ENCODE peak calls at places on chromosomes 2 and 18, in seven cellular contexts. O, V, J, F, R, P and N are unnamed samples.

GRCh38 chr18:63342206-63342605 is 22.6 kb upstream of the BCL2 start:
- DNase-seq in V (no peak), O (no peak), F (no peak), P (no peak), J (peak), R (peak), N (no peak)

GRCh38 chr18:47603158-47603557 is 327.3 kb downstream of the SMAD2 start:
- DNase-seq in F (no peak), O (no peak), V (no peak), J (no peak), P (no peak), R (no peak), N (no peak)

GRCh38 chr2:118539290-118539689 is 308.2 kb downstream of the EN1 start:
- DNase-seq in P (no peak), R (peak), V (no peak), J (peak), F (no peak), O (peak), N (no peak)

GRCh38 chr2:126187665-126188064 is 468.3 kb upstream of the GYPC start:
- DNase-seq in P (no peak), J (no peak), V (no peak), O (peak), R (no peak), F (no peak), N (no peak)

GRCh38 chr2:134155134-134155533 is 98.7 kb upstream of the MGAT5 start:
- DNase-seq in F (peak), R (no peak), J (no peak), O (no peak), P (no peak), V (no peak), N (peak)

GRCh38 chr2:204453730-204454167 is 91.5 kb upstream of the PARD3B start:
- DNase-seq in P (peak), F (no peak), J (peak), R (peak), O (peak), V (no peak), N (no peak)

GRCh38 chr18:69217271-69217670 is 183.4 kb upstream of the DOK6 start:
- DNase-seq in V (no peak), R (no peak), J (no peak), O (no peak), P (no peak), F (no peak), N (no peak)

GRCh38 chr18:8045890-8046289 is 478.8 kb downstream of the PTPRM start:
- DNase-seq in O (no peak), F (no peak), R (no peak), P (no peak), V (no peak), J (no peak), N (no peak)

GRCh38 chr2:127623388-127624320 is 22.3 kb upstream of the GPR17 start:
- DNase-seq in F (no peak), O (peak), J (peak), V (peak), R (no peak), P (peak), N (no peak)

GRCh38 chr2:60818272-60818671 is 62.2 kb downstream of the PAPOLG start:
- DNase-seq in P (no peak), V (no peak), O (no peak), R (peak), J (no peak), F (no peak), N (no peak)

GRCh38 chr2:36618381-36618780 is 20.4 kb upstream of the FEZ2 start:
- DNase-seq in P (no peak), V (no peak), O (peak), R (peak), J (no peak), F (peak), N (peak)

GRCh38 chr2:177084607-177085006 is 128.0 kb upstream of the HNRNPA3 start:
- DNase-seq in J (no peak), F (no peak), V (no peak), R (no peak), O (no peak), P (no peak), N (no peak)

GRCh38 chr18:53416985-53417384 is 807.5 kb downstream of the MBD2 start:
- DNase-seq in F (no peak), J (no peak), O (no peak), R (no peak), P (no peak), V (no peak), N (no peak)

GRCh38 chr2:37189452-37190153 is 1.1 kb upstream of the SULT6B1 start:
- DNase-seq in J (peak), O (peak), F (no peak), V (no peak), P (no peak), R (peak), N (no peak)

GRCh38 chr2:101540518-101540917 is 65.6 kb upstream of the RFX8 start:
- DNase-seq in V (no peak), O (peak), P (no peak), R (no peak), J (no peak), F (no peak), N (no peak)

GRCh38 chr2:95315801-95316411 is 18.8 kb downstream of the KCNIP3 start:
- DNase-seq in J (no peak), O (peak), R (no peak), V (no peak), F (no peak), P (no peak), N (no peak)
- H3K4me3 ChIP-seq in J (no peak), O (no peak), R (no peak), V (no peak), F (no peak), P (no peak), N (no peak)

DNA sequence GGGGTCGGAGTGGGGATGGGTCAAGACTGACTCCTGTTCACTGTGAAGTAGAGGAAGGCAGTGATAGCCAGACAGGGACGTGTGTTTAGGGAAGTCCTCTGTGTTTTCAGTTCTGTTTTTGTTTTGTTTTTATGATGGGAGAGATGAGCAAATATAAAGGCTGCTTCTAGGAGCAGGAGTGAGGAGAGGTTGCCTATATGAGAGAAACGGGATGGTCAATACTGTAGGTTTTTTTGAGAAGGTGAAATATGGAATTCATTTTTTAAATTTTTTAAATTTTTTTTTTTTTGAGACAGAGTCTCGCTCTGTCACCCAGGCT is 3.8 kb upstream of the RMC1 start:
- DNase-seq in V (no peak), R (no peak), P (no peak), F (no peak), O (no peak), J (no peak), N (no peak)
- H3K4me3 ChIP-seq in V (no peak), R (no peak), P (no peak), F (peak), O (no peak), J (no peak), N (no peak)

GRCh38 chr18:77102246-77103040 is 30.1 kb downstream of the MBP start:
- DNase-seq in O (peak), R (no peak), P (no peak), V (no peak), J (no peak), F (peak), N (peak)
- H3K4me3 ChIP-seq in O (no peak), R (peak), P (no peak), V (no peak), J (no peak), F (peak), N (no peak)

GRCh38 chr2:23420091-23420839 is 35.3 kb downstream of the KLHL29 start:
- DNase-seq in V (no peak), R (no peak), F (no peak), P (no peak), J (no peak), O (no peak), N (no peak)
- H3K4me3 ChIP-seq in V (no peak), R (no peak), F (no peak), P (no peak), J (no peak), O (no peak), N (no peak)

DNA sequence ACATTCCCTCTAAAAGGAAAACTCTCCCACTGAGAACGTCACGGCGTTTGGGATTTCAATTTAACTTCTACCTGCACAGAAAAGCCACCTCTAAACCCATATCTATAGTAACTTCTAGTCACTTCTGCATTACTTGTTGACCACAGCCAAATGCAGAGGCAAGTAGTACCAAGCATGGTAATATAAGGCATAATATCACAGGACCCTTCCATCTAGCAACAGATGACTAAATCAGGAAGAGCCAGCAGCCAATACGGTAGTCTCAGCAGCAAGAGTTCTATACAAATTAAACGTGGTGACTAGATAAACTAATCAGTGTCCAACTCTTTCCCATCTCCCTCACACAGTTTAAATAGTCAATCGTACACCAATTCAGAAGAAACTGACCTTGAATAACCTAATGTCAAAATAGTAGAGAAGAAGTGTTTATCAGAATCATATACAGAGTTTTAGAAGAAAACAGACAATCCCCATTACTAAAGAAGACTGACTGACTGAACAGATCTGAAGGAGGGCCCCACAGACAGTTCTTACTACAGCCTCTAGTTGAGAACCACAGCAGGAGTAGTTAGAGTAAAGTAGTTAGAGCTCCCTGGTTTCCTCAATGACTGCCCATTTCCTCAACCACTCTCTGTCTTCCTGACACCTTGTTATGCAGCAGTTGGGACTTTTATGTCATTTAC is 30.0 kb downstream of the MEMO1 start:
- DNase-seq in J (no peak), P (no peak), O (peak), R (peak), F (peak), V (no peak), N (peak)
- H3K4me3 ChIP-seq in J (no peak), P (no peak), O (no peak), R (no peak), F (peak), V (no peak), N (no peak)

GRCh38 chr2:201118121-201118956 is 2.4 kb downstream of the CFLAR start:
- DNase-seq in O (peak), P (peak), R (peak), V (peak), J (peak), F (no peak), N (peak)
- H3K4me3 ChIP-seq in O (peak), P (peak), R (peak), V (peak), J (peak), F (peak), N (peak)

GRCh38 chr2:219003267-219003634 is 10.0 kb upstream of the CRYBA2 start:
- DNase-seq in P (no peak), R (no peak), J (no peak), V (no peak), F (no peak), O (no peak), N (no peak)
- H3K4me3 ChIP-seq in P (peak), R (peak), J (no peak), V (peak), F (no peak), O (no peak), N (no peak)

GRCh38 chr2:70554338-70554892 is 789 bp upstream of the TGFA start:
- DNase-seq in J (no peak), R (no peak), P (no peak), O (no peak), V (no peak), F (no peak), N (no peak)
- H3K4me3 ChIP-seq in J (peak), R (peak), P (peak), O (peak), V (peak), F (no peak), N (peak)

GRCh38 chr2:30298302-30298701 is 67.0 kb downstream of the LBH start:
- DNase-seq in O (no peak), R (no peak), V (no peak), J (no peak), F (no peak), P (no peak), N (no peak)
- H3K4me3 ChIP-seq in O (no peak), R (no peak), V (no peak), J (no peak), F (no peak), P (no peak), N (no peak)

DNA sequence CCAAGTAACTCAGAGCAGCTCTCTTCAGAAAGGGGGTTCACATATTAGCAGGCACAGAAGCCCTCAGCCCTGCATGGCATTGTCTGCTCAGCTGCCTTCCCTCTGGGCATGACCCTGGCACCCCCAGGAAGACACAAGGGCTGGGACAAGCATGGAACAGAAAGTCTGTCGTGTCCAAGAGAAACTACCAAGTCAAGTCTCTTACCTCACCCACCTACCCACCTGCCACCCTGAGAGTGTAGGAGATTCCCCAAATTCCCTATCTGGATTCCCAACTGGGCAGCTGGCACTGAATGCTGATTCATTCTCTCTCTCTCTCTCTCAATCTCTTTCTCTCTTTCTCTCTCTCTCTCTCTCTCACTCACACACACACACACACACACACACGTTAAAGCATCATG is 21.6 kb downstream of the SMAD7 start:
- DNase-seq in F (no peak), J (no peak), P (no peak), O (no peak), R (no peak), V (no peak), N (no peak)
- H3K4me3 ChIP-seq in F (peak), J (no peak), P (no peak), O (no peak), R (peak), V (no peak), N (peak)